ENCODE peak calls at places on chromosomes 12 and 14, in nine cellular contexts. U is epithelial cell of esophagus, R is stomach, B is choroid plexus epithelial cell, H is ovary, N is osteoblast, J is H1, F is transverse colon, T is PC-3. C is an unnamed sample.

GRCh38 chr14:32898876-32899275 is 39.8 kb upstream of the NPAS3 start:
- DNase-seq in N (no peak), T (peak), H (no peak), B (no peak), R (no peak), J (no peak), F (no peak), U (no peak), C (no peak)

GRCh38 chr12:78407722-78408121 is 456.9 kb upstream of the SYT1 start:
- DNase-seq in U (no peak), B (peak), J (no peak), R (no peak), N (no peak), T (no peak), F (no peak), H (no peak), C (no peak)

GRCh38 chr12:64029013-64029857 is 184.7 kb downstream of the SRGAP1 start:
- DNase-seq in T (no peak), H (no peak), N (peak), B (peak), F (no peak), U (no peak), R (no peak), J (no peak), C (no peak)

GRCh38 chr14:75561013-75561432 is 17.4 kb upstream of the FLVCR2 start:
- DNase-seq in J (peak), R (peak), F (peak), B (peak), N (peak), T (peak), U (peak), H (peak), C (peak)

GRCh38 chr12:113149361-113150150 is at the start of gene CFAP73:
- DNase-seq in N (peak), T (peak), H (peak), B (peak), J (peak), R (peak), U (peak), F (peak), C (peak)

GRCh38 chr14:65359503-65359902 is 53.0 kb upstream of the FUT8 start:
- DNase-seq in H (no peak), R (no peak), T (peak), B (peak), N (no peak), F (no peak), J (no peak), U (peak), C (no peak)

GRCh38 chr12:67705394-67706370 is 57.1 kb downstream of the DYRK2 start:
- DNase-seq in H (no peak), B (peak), U (no peak), F (no peak), N (peak), J (no peak), R (no peak), T (peak), C (no peak)

GRCh38 chr14:35368993-35369392 is 35.6 kb downstream of the NFKBIA start:
- DNase-seq in U (no peak), H (no peak), F (no peak), R (no peak), B (no peak), N (no peak), J (no peak), T (no peak), C (no peak)

GRCh38 chr14:74257078-74257987 is 18.1 kb downstream of the VSX2 start:
- DNase-seq in N (peak), R (peak), F (peak), J (no peak), H (peak), T (peak), U (peak), B (peak), C (peak)

GRCh38 chr12:122836027-122836921 is 1.0 kb downstream of the HIP1R start:
- DNase-seq in N (peak), U (peak), H (no peak), B (no peak), T (peak), F (peak), J (no peak), R (peak), C (peak)

GRCh38 chr14:90381011-90381790 is 15.6 kb upstream of the CALM1 start:
- DNase-seq in J (no peak), F (peak), R (peak), H (no peak), N (no peak), T (no peak), B (peak), U (peak), C (peak)

GRCh38 chr12:6469609-6470374 is 685 bp downstream of the VAMP1 start:
- DNase-seq in B (no peak), J (no peak), T (no peak), F (no peak), U (no peak), N (peak), R (no peak), H (no peak), C (no peak)

GRCh38 chr12:28937196-28937595 is 211.9 kb upstream of the FAR2 start:
- DNase-seq in F (no peak), H (no peak), J (no peak), R (no peak), T (peak), N (no peak), B (peak), U (peak), C (no peak)

GRCh38 chr14:51369814-51370213 is 129.8 kb downstream of the TMX1 start:
- DNase-seq in U (no peak), B (no peak), R (no peak), H (no peak), T (peak), N (no peak), J (no peak), F (no peak), C (no peak)

GRCh38 chr12:89573081-89573810 is 47.4 kb upstream of the POC1B start:
- DNase-seq in N (peak), T (no peak), F (no peak), U (no peak), R (no peak), B (no peak), H (no peak), J (no peak), C (no peak)

GRCh38 chr14:96084796-96085195 is 45.6 kb downstream of the C14orf132 start:
- DNase-seq in B (no peak), R (no peak), T (no peak), U (no peak), F (no peak), H (no peak), N (no peak), J (no peak), C (no peak)

GRCh38 chr12:112121780-112122565 is 3.4 kb upstream of the TRAFD1 start:
- DNase-seq in U (peak), F (peak), N (peak), R (peak), J (no peak), T (peak), H (peak), B (peak), C (peak)

GRCh38 chr12:30828686-30829085 is 73.9 kb upstream of the CAPRIN2 start:
- DNase-seq in N (no peak), F (no peak), J (no peak), U (no peak), T (peak), B (no peak), R (no peak), H (no peak), C (no peak)

GRCh38 chr12:120735181-120735580 is 9.6 kb downstream of the ACADS start:
- DNase-seq in B (no peak), H (no peak), F (no peak), T (no peak), J (no peak), U (peak), R (no peak), N (no peak), C (no peak)

GRCh38 chr14:59688224-59689170 is 111.9 kb upstream of the CCDC175 start:
- DNase-seq in T (peak), H (no peak), R (peak), U (peak), F (peak), J (peak), N (peak), B (peak), C (peak)

GRCh38 chr14:94445003-94445402 is 7.6 kb downstream of the SERPINA11 start:
- DNase-seq in F (no peak), J (no peak), H (no peak), T (no peak), N (peak), B (no peak), R (no peak), U (no peak), C (no peak)

GRCh38 chr12:47950856-47951468 is 12.4 kb upstream of the TMEM106C start:
- DNase-seq in R (no peak), F (no peak), T (peak), H (no peak), N (peak), U (peak), B (no peak), J (no peak), C (no peak)

DNA sequence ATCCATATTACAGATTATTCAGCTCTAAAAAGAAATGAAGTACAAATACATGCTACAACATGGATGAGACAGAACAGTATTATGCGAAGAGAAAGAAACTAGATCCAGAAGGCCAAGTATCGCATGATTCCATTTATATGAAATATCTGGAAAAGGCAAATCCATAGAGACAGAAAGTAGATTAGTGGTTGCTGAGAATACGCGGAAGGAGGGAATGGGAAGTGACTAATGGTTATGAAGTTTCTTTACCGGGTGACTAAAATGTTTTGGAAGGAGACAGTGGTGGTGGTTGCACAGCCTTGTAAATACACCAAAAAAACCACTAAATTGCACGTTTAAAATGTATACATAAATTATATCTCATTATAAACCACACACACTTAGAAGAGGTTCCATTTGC is 12.5 kb downstream of the PRDM4 start:
- DNase-seq in N (peak), T (peak), U (peak), F (no peak), B (peak), J (no peak), H (no peak), R (no peak), C (no peak)
- H3K4me3 ChIP-seq in N (peak), T (peak), U (no peak), F (no peak), B (no peak), J (no peak), H (no peak), R (no peak), C (no peak)

DNA sequence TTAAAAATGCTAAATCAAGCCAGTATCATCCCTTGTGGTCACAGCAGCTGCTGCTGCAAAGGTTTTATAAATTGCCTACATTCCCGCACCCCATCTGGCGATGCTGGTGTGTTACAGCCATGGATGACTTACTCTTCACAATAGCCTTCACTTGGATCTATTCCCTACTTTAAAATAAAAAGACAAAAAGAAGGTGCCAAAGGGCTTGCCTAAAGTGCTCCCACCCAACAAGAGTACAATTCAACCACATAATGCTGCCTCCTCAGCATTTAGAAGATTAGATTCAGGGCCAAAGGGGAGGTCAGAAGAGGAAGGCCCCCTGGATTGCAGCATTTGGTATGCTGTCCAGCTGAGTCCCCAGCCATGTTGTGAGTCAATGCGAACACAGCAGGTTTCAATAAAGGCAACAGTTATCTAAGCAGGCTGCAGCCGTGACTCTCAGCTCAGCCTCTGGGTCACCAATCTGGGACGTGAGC is 176.1 kb downstream of the DAD1 start:
- DNase-seq in J (no peak), H (no peak), U (no peak), N (no peak), F (no peak), B (peak), T (no peak), R (no peak), C (no peak)
- TF ChIP-seq CTCF in J (no peak), H (no peak), U (no peak), N (no peak), F (no peak), B (peak), T (no peak), R (no peak), C (no peak)

GRCh38 chr12:49646331-49646830 is 23.0 kb downstream of the PRPF40B start:
- DNase-seq in N (peak), R (no peak), H (no peak), T (no peak), F (no peak), U (no peak), J (no peak), B (no peak), C (no peak)
- H3K4me3 ChIP-seq in N (no peak), R (no peak), H (no peak), T (no peak), F (no peak), U (no peak), J (no peak), B (no peak), C (no peak)

DNA sequence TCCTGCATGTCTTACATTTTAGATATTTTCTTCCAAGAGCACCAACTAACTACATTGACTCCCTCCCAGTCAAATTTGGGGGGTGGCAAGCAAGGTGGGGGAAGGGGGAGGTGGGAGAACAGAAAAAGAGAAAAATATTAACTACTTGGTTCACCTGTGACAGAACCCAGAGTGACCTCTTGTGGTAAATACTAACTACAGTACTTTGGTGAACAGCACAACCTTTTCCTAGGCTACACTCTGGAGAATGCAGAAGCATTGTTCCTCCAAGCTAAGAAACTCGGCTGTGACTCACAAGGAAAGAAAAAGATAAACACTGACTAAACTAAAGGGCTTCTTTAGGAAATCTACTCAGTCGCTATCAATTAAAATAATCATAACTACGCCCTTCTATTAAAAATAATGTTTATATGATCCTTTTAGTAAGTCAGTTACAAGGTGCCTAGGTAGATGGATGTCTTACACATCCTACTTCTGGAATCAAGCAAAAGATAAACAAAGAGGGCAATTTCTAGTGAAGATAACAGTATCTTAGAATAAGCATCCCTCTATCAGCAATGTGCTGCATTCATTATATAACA is 5.4 kb downstream of the KCNH5 start:
- DNase-seq in R (no peak), J (no peak), F (no peak), N (no peak), B (peak), T (peak), U (peak), H (no peak), C (no peak)
- TF ChIP-seq CTCF in R (no peak), J (peak), F (no peak), N (no peak), B (peak), T (peak), U (peak), H (no peak), C (peak)

DNA sequence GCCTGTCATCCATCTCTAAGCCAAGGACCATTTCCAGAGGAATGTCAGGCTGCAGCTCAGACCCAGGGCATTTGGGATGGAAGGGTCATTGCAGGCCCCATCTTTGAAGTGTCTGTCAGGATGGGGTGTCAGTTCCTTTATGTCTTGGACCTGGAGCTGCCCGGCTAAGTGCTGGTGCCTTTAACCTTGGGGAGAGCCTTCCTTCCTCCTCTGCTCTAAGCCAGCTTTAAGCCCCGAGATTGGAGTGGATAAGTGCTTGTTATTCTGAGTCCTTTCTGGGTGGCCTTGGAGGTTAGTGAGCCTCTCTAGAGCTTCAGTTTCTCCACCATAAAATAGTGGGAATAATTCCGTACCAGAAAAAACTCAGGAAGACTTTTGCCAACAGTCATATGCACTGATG is 15.1 kb downstream of the WNT5B start:
- DNase-seq in T (no peak), U (no peak), R (no peak), J (no peak), N (no peak), F (no peak), H (no peak), B (no peak), C (no peak)
- H3K4me3 ChIP-seq in T (no peak), U (no peak), R (no peak), J (no peak), N (no peak), F (no peak), H (no peak), B (no peak), C (peak)

GRCh38 chr12:56258068-56258819 is at the start of gene ANKRD52:
- DNase-seq in H (peak), B (peak), U (peak), F (peak), R (peak), J (no peak), T (peak), N (peak), C (peak)

GRCh38 chr12:56257071-56257470 is 1.1 kb downstream of the ANKRD52 start:
- DNase-seq in R (no peak), U (no peak), F (no peak), T (no peak), N (peak), J (no peak), H (no peak), B (no peak), C (no peak)

GRCh38 chr12:56256326-56256960 is 1.7 kb downstream of the ANKRD52 start:
- DNase-seq in U (peak), J (no peak), B (peak), T (peak), F (no peak), N (peak), H (no peak), R (no peak), C (no peak)

GRCh38 chr12:56258820-56259183 is 618 bp upstream of the ANKRD52 start:
- DNase-seq in R (no peak), F (no peak), J (no peak), N (no peak), H (no peak), U (no peak), T (no peak), B (no peak), C (no peak)

GRCh38 chr12:56257491-56258067 is 605 bp downstream of the ANKRD52 start:
- DNase-seq in B (peak), R (no peak), H (no peak), F (no peak), T (peak), U (peak), J (no peak), N (peak), C (no peak)
- TF ChIP-seq CTCF in B (no peak), R (no peak), H (no peak), F (no peak), T (peak), U (no peak), J (no peak), N (no peak), C (no peak)

GRCh38 chr12:4432878-4433820 is 12.5 kb downstream of the FGF6 start:
- DNase-seq in B (no peak), F (no peak), J (no peak), H (no peak), T (no peak), R (no peak), U (no peak), N (no peak), C (no peak)
- H3K4me3 ChIP-seq in B (no peak), F (no peak), J (no peak), H (no peak), T (no peak), R (no peak), U (no peak), N (no peak), C (no peak)

GRCh38 chr12:52867636-52868035 is 18.8 kb upstream of the KRT78 start:
- DNase-seq in F (peak), T (no peak), J (no peak), R (peak), H (peak), B (no peak), U (peak), N (no peak), C (no peak)

GRCh38 chr12:52872644-52873384 is 24.0 kb upstream of the KRT78 start:
- DNase-seq in H (no peak), F (peak), N (no peak), U (no peak), T (no peak), J (no peak), B (no peak), R (no peak), C (no peak)

GRCh38 chr12:52871291-52871961 is 22.6 kb upstream of the KRT78 start:
- DNase-seq in H (peak), N (peak), J (no peak), T (peak), B (peak), F (peak), U (peak), R (peak), C (no peak)

GRCh38 chr12:52873513-52873831 is 24.7 kb upstream of the KRT78 start:
- DNase-seq in T (no peak), N (no peak), R (no peak), H (no peak), U (no peak), F (no peak), B (no peak), J (no peak), C (no peak)

GRCh38 chr12:52870361-52871290 is 21.8 kb upstream of the KRT78 start:
- DNase-seq in H (peak), F (peak), N (peak), J (no peak), B (peak), U (peak), T (peak), R (peak), C (peak)
- TF ChIP-seq CTCF in H (no peak), F (peak), N (peak), J (peak), B (peak), U (peak), T (peak), R (no peak), C (peak)

GRCh38 chr12:132064641-132065040 is 79.5 kb downstream of the DDX51 start:
- DNase-seq in R (no peak), T (no peak), J (no peak), H (no peak), F (no peak), U (no peak), B (no peak), N (no peak), C (no peak)
- H3K4me3 ChIP-seq in R (no peak), T (no peak), J (no peak), H (no peak), F (no peak), U (no peak), B (no peak), N (no peak), C (no peak)

C was measured in dorsolateral prefrontal cortex.